ENCODE peak calls at places on chromosomes 12 and 14, in nine cellular contexts. One of them, this sample, is unnamed.

GRCh38 chr12:14540801-14541462 is 26.8 kb downstream of the PLBD1 start:
- DNase-seq in amniotic stem cell: no peak
- DNase-seq in brain pericyte: no peak
- DNase-seq in stimulated activated CD4-positive, alpha-beta T cell treated with anti-CD3 and anti-CD28 coated beads, Interleukin-2, amount 100 ng/mL, for 48 hours: no peak
- DNase-seq in HEK293T: no peak
- DNase-seq in mesendoderm: no peak
- DNase-seq in PC-9: no peak
- DNase-seq in smooth muscle cell of the brain vasculature: no peak
- DNase-seq in foreskin melanocyte: peak
- DNase-seq in this sample: no peak

GRCh38 chr14:49196327-49196726 is 389.9 kb downstream of the RPS29 start:
- DNase-seq in stimulated activated CD4-positive, alpha-beta T cell treated with anti-CD3 and anti-CD28 coated beads, Interleukin-2, amount 100 ng/mL, for 48 hours: no peak
- DNase-seq in HEK293T: no peak
- DNase-seq in foreskin melanocyte: no peak
- DNase-seq in brain pericyte: no peak
- DNase-seq in PC-9: no peak
- DNase-seq in mesendoderm: no peak
- DNase-seq in smooth muscle cell of the brain vasculature: no peak
- DNase-seq in amniotic stem cell: no peak
- DNase-seq in this sample: no peak

GRCh38 chr14:101844219-101844618 is 82.7 kb downstream of the PPP2R5C start:
- DNase-seq in brain pericyte: no peak
- DNase-seq in stimulated activated CD4-positive, alpha-beta T cell treated with anti-CD3 and anti-CD28 coated beads, Interleukin-2, amount 100 ng/mL, for 48 hours: no peak
- DNase-seq in amniotic stem cell: no peak
- DNase-seq in mesendoderm: no peak
- DNase-seq in smooth muscle cell of the brain vasculature: no peak
- DNase-seq in foreskin melanocyte: no peak
- DNase-seq in PC-9: no peak
- DNase-seq in HEK293T: no peak
- DNase-seq in this sample: no peak

GRCh38 chr12:106132175-106133135 is 6.3 kb downstream of the NUAK1 start:
- DNase-seq in stimulated activated CD4-positive, alpha-beta T cell treated with anti-CD3 and anti-CD28 coated beads, Interleukin-2, amount 100 ng/mL, for 48 hours: no peak
- DNase-seq in PC-9: no peak
- DNase-seq in mesendoderm: peak
- DNase-seq in brain pericyte: no peak
- DNase-seq in foreskin melanocyte: no peak
- DNase-seq in HEK293T: no peak
- DNase-seq in amniotic stem cell: no peak
- DNase-seq in smooth muscle cell of the brain vasculature: no peak
- DNase-seq in this sample: no peak

GRCh38 chr12:6647083-6647604 is at the start of gene ACRBP:
- DNase-seq in brain pericyte: no peak
- DNase-seq in HEK293T: no peak
- DNase-seq in amniotic stem cell: no peak
- DNase-seq in stimulated activated CD4-positive, alpha-beta T cell treated with anti-CD3 and anti-CD28 coated beads, Interleukin-2, amount 100 ng/mL, for 48 hours: peak
- DNase-seq in PC-9: no peak
- DNase-seq in foreskin melanocyte: peak
- DNase-seq in mesendoderm: peak
- DNase-seq in smooth muscle cell of the brain vasculature: no peak
- DNase-seq in this sample: peak

GRCh38 chr12:24931666-24932405 is 17.1 kb downstream of the BCAT1 start:
- DNase-seq in amniotic stem cell: no peak
- DNase-seq in smooth muscle cell of the brain vasculature: no peak
- DNase-seq in brain pericyte: no peak
- DNase-seq in PC-9: no peak
- DNase-seq in mesendoderm: no peak
- DNase-seq in stimulated activated CD4-positive, alpha-beta T cell treated with anti-CD3 and anti-CD28 coated beads, Interleukin-2, amount 100 ng/mL, for 48 hours: no peak
- DNase-seq in HEK293T: no peak
- DNase-seq in foreskin melanocyte: no peak
- DNase-seq in this sample: no peak

GRCh38 chr12:11649413-11650278 is at the start of gene ETV6:
- DNase-seq in stimulated activated CD4-positive, alpha-beta T cell treated with anti-CD3 and anti-CD28 coated beads, Interleukin-2, amount 100 ng/mL, for 48 hours: peak
- DNase-seq in amniotic stem cell: peak
- DNase-seq in smooth muscle cell of the brain vasculature: peak
- DNase-seq in foreskin melanocyte: peak
- DNase-seq in PC-9: peak
- DNase-seq in HEK293T: peak
- DNase-seq in brain pericyte: peak
- DNase-seq in mesendoderm: peak
- DNase-seq in this sample: peak

GRCh38 chr14:96167224-96168148 is 37.2 kb upstream of the BDKRB2 start:
- DNase-seq in smooth muscle cell of the brain vasculature: no peak
- DNase-seq in HEK293T: no peak
- DNase-seq in PC-9: peak
- DNase-seq in foreskin melanocyte: peak
- DNase-seq in amniotic stem cell: peak
- DNase-seq in stimulated activated CD4-positive, alpha-beta T cell treated with anti-CD3 and anti-CD28 coated beads, Interleukin-2, amount 100 ng/mL, for 48 hours: no peak
- DNase-seq in mesendoderm: peak
- DNase-seq in brain pericyte: no peak
- DNase-seq in this sample: no peak

GRCh38 chr12:104090685-104091084 is 26.4 kb downstream of the HCFC2 start:
- DNase-seq in mesendoderm: peak
- DNase-seq in stimulated activated CD4-positive, alpha-beta T cell treated with anti-CD3 and anti-CD28 coated beads, Interleukin-2, amount 100 ng/mL, for 48 hours: no peak
- DNase-seq in brain pericyte: no peak
- DNase-seq in foreskin melanocyte: no peak
- DNase-seq in HEK293T: no peak
- DNase-seq in amniotic stem cell: no peak
- DNase-seq in smooth muscle cell of the brain vasculature: no peak
- DNase-seq in PC-9: no peak
- DNase-seq in this sample: no peak

GRCh38 chr14:68790656-68791077 is 2.2 kb downstream of the ZFP36L1 start:
- DNase-seq in smooth muscle cell of the brain vasculature: no peak
- DNase-seq in stimulated activated CD4-positive, alpha-beta T cell treated with anti-CD3 and anti-CD28 coated beads, Interleukin-2, amount 100 ng/mL, for 48 hours: peak
- DNase-seq in HEK293T: no peak
- DNase-seq in mesendoderm: peak
- DNase-seq in foreskin melanocyte: no peak
- DNase-seq in amniotic stem cell: no peak
- DNase-seq in PC-9: no peak
- DNase-seq in brain pericyte: no peak
- DNase-seq in this sample: peak

GRCh38 chr12:77723308-77723707 is 107.4 kb upstream of the NAV3 start:
- DNase-seq in mesendoderm: no peak
- DNase-seq in smooth muscle cell of the brain vasculature: no peak
- DNase-seq in brain pericyte: no peak
- DNase-seq in PC-9: no peak
- DNase-seq in stimulated activated CD4-positive, alpha-beta T cell treated with anti-CD3 and anti-CD28 coated beads, Interleukin-2, amount 100 ng/mL, for 48 hours: no peak
- DNase-seq in amniotic stem cell: no peak
- DNase-seq in HEK293T: no peak
- DNase-seq in foreskin melanocyte: no peak
- DNase-seq in this sample: no peak

GRCh38 chr14:77882098-77882497 is 82.2 kb downstream of the ADCK1 start:
- DNase-seq in brain pericyte: no peak
- DNase-seq in mesendoderm: no peak
- DNase-seq in HEK293T: no peak
- DNase-seq in amniotic stem cell: no peak
- DNase-seq in PC-9: no peak
- DNase-seq in stimulated activated CD4-positive, alpha-beta T cell treated with anti-CD3 and anti-CD28 coated beads, Interleukin-2, amount 100 ng/mL, for 48 hours: no peak
- DNase-seq in smooth muscle cell of the brain vasculature: no peak
- DNase-seq in foreskin melanocyte: no peak
- DNase-seq in this sample: no peak

GRCh38 chr12:94185801-94186200 is 37.4 kb downstream of the PLXNC1 start:
- DNase-seq in HEK293T: no peak
- DNase-seq in stimulated activated CD4-positive, alpha-beta T cell treated with anti-CD3 and anti-CD28 coated beads, Interleukin-2, amount 100 ng/mL, for 48 hours: no peak
- DNase-seq in PC-9: no peak
- DNase-seq in brain pericyte: no peak
- DNase-seq in mesendoderm: no peak
- DNase-seq in smooth muscle cell of the brain vasculature: no peak
- DNase-seq in foreskin melanocyte: no peak
- DNase-seq in amniotic stem cell: no peak
- DNase-seq in this sample: no peak

GRCh38 chr12:12121022-12121421 is 50.3 kb downstream of the BCL2L14 start:
- DNase-seq in stimulated activated CD4-positive, alpha-beta T cell treated with anti-CD3 and anti-CD28 coated beads, Interleukin-2, amount 100 ng/mL, for 48 hours: no peak
- DNase-seq in smooth muscle cell of the brain vasculature: no peak
- DNase-seq in mesendoderm: no peak
- DNase-seq in foreskin melanocyte: no peak
- DNase-seq in amniotic stem cell: no peak
- DNase-seq in HEK293T: no peak
- DNase-seq in brain pericyte: no peak
- DNase-seq in PC-9: no peak
- DNase-seq in this sample: no peak

GRCh38 chr12:56377310-56377988 is 14.8 kb upstream of the APOF start:
- DNase-seq in foreskin melanocyte: no peak
- DNase-seq in brain pericyte: no peak
- DNase-seq in stimulated activated CD4-positive, alpha-beta T cell treated with anti-CD3 and anti-CD28 coated beads, Interleukin-2, amount 100 ng/mL, for 48 hours: no peak
- DNase-seq in mesendoderm: peak
- DNase-seq in HEK293T: no peak
- DNase-seq in amniotic stem cell: no peak
- DNase-seq in smooth muscle cell of the brain vasculature: no peak
- DNase-seq in PC-9: no peak
- DNase-seq in this sample: no peak

GRCh38 chr12:63805704-63806672 is 26.3 kb downstream of the RXYLT1 start:
- DNase-seq in foreskin melanocyte: peak
- DNase-seq in HEK293T: no peak
- DNase-seq in mesendoderm: no peak
- DNase-seq in smooth muscle cell of the brain vasculature: no peak
- DNase-seq in PC-9: peak
- DNase-seq in brain pericyte: no peak
- DNase-seq in stimulated activated CD4-positive, alpha-beta T cell treated with anti-CD3 and anti-CD28 coated beads, Interleukin-2, amount 100 ng/mL, for 48 hours: no peak
- DNase-seq in amniotic stem cell: no peak
- DNase-seq in this sample: no peak

GRCh38 chr12:39685854-39686608 is 66.4 kb upstream of the ABCD2 start:
- DNase-seq in stimulated activated CD4-positive, alpha-beta T cell treated with anti-CD3 and anti-CD28 coated beads, Interleukin-2, amount 100 ng/mL, for 48 hours: no peak
- DNase-seq in mesendoderm: peak
- DNase-seq in PC-9: no peak
- DNase-seq in brain pericyte: no peak
- DNase-seq in amniotic stem cell: no peak
- DNase-seq in smooth muscle cell of the brain vasculature: no peak
- DNase-seq in HEK293T: no peak
- DNase-seq in foreskin melanocyte: no peak
- DNase-seq in this sample: no peak

GRCh38 chr12:15982471-15982870 is 71.3 kb downstream of the DERA start:
- DNase-seq in stimulated activated CD4-positive, alpha-beta T cell treated with anti-CD3 and anti-CD28 coated beads, Interleukin-2, amount 100 ng/mL, for 48 hours: no peak
- DNase-seq in amniotic stem cell: no peak
- DNase-seq in smooth muscle cell of the brain vasculature: no peak
- DNase-seq in mesendoderm: peak
- DNase-seq in brain pericyte: no peak
- DNase-seq in HEK293T: peak
- DNase-seq in PC-9: peak
- DNase-seq in foreskin melanocyte: peak
- DNase-seq in this sample: no peak

GRCh38 chr12:253116-253831 is 9.4 kb downstream of the SLC6A13 start:
- DNase-seq in mesendoderm: no peak
- DNase-seq in brain pericyte: no peak
- DNase-seq in amniotic stem cell: no peak
- DNase-seq in stimulated activated CD4-positive, alpha-beta T cell treated with anti-CD3 and anti-CD28 coated beads, Interleukin-2, amount 100 ng/mL, for 48 hours: no peak
- DNase-seq in PC-9: no peak
- DNase-seq in foreskin melanocyte: no peak
- DNase-seq in smooth muscle cell of the brain vasculature: no peak
- DNase-seq in HEK293T: no peak
- DNase-seq in this sample: no peak

GRCh38 chr12:60704171-60704914 is 1108.5 kb downstream of the SLC16A7 start:
- DNase-seq in smooth muscle cell of the brain vasculature: no peak
- DNase-seq in brain pericyte: no peak
- DNase-seq in foreskin melanocyte: no peak
- DNase-seq in PC-9: no peak
- DNase-seq in amniotic stem cell: no peak
- DNase-seq in HEK293T: no peak
- DNase-seq in stimulated activated CD4-positive, alpha-beta T cell treated with anti-CD3 and anti-CD28 coated beads, Interleukin-2, amount 100 ng/mL, for 48 hours: no peak
- DNase-seq in mesendoderm: no peak
- DNase-seq in this sample: no peak

GRCh38 chr14:34075826-34076225 is 125.0 kb upstream of the EGLN3 start:
- DNase-seq in HEK293T: no peak
- DNase-seq in brain pericyte: no peak
- DNase-seq in amniotic stem cell: no peak
- DNase-seq in PC-9: no peak
- DNase-seq in smooth muscle cell of the brain vasculature: no peak
- DNase-seq in foreskin melanocyte: peak
- DNase-seq in stimulated activated CD4-positive, alpha-beta T cell treated with anti-CD3 and anti-CD28 coated beads, Interleukin-2, amount 100 ng/mL, for 48 hours: no peak
- DNase-seq in mesendoderm: no peak
- DNase-seq in this sample: no peak

GRCh38 chr12:72011374-72011773 is 72.7 kb downstream of the TPH2 start:
- DNase-seq in brain pericyte: no peak
- DNase-seq in PC-9: no peak
- DNase-seq in stimulated activated CD4-positive, alpha-beta T cell treated with anti-CD3 and anti-CD28 coated beads, Interleukin-2, amount 100 ng/mL, for 48 hours: no peak
- DNase-seq in HEK293T: no peak
- DNase-seq in smooth muscle cell of the brain vasculature: no peak
- DNase-seq in amniotic stem cell: no peak
- DNase-seq in mesendoderm: no peak
- DNase-seq in foreskin melanocyte: no peak
- DNase-seq in this sample: no peak

GRCh38 chr12:63302269-63302940 is 151.4 kb upstream of the AVPR1A start:
- DNase-seq in HEK293T: no peak
- DNase-seq in stimulated activated CD4-positive, alpha-beta T cell treated with anti-CD3 and anti-CD28 coated beads, Interleukin-2, amount 100 ng/mL, for 48 hours: no peak
- DNase-seq in amniotic stem cell: no peak
- DNase-seq in PC-9: no peak
- DNase-seq in foreskin melanocyte: peak
- DNase-seq in smooth muscle cell of the brain vasculature: no peak
- DNase-seq in mesendoderm: peak
- DNase-seq in brain pericyte: no peak
- DNase-seq in this sample: no peak

GRCh38 chr14:96792003-96792402 is 5.2 kb upstream of the VRK1 start:
- DNase-seq in stimulated activated CD4-positive, alpha-beta T cell treated with anti-CD3 and anti-CD28 coated beads, Interleukin-2, amount 100 ng/mL, for 48 hours: no peak
- DNase-seq in smooth muscle cell of the brain vasculature: no peak
- DNase-seq in PC-9: no peak
- DNase-seq in brain pericyte: no peak
- DNase-seq in amniotic stem cell: no peak
- DNase-seq in HEK293T: no peak
- DNase-seq in mesendoderm: no peak
- DNase-seq in foreskin melanocyte: no peak
- DNase-seq in this sample: no peak

GRCh38 chr12:93912086-93912733 is 235.0 kb downstream of the CRADD start:
- DNase-seq in stimulated activated CD4-positive, alpha-beta T cell treated with anti-CD3 and anti-CD28 coated beads, Interleukin-2, amount 100 ng/mL, for 48 hours: no peak
- DNase-seq in foreskin melanocyte: no peak
- DNase-seq in PC-9: no peak
- DNase-seq in HEK293T: no peak
- DNase-seq in mesendoderm: no peak
- DNase-seq in amniotic stem cell: no peak
- DNase-seq in brain pericyte: no peak
- DNase-seq in smooth muscle cell of the brain vasculature: no peak
- DNase-seq in this sample: no peak

GRCh38 chr12:106078358-106079025 is 60.3 kb downstream of the NUAK1 start:
- DNase-seq in amniotic stem cell: no peak
- DNase-seq in foreskin melanocyte: no peak
- DNase-seq in PC-9: no peak
- DNase-seq in stimulated activated CD4-positive, alpha-beta T cell treated with anti-CD3 and anti-CD28 coated beads, Interleukin-2, amount 100 ng/mL, for 48 hours: no peak
- DNase-seq in mesendoderm: no peak
- DNase-seq in HEK293T: no peak
- DNase-seq in brain pericyte: no peak
- DNase-seq in smooth muscle cell of the brain vasculature: no peak
- DNase-seq in this sample: no peak

GRCh38 chr12:122730215-122731014 is at the start of gene HCAR1:
- DNase-seq in PC-9: peak
- DNase-seq in smooth muscle cell of the brain vasculature: peak
- DNase-seq in brain pericyte: peak
- DNase-seq in stimulated activated CD4-positive, alpha-beta T cell treated with anti-CD3 and anti-CD28 coated beads, Interleukin-2, amount 100 ng/mL, for 48 hours: peak
- DNase-seq in mesendoderm: peak
- DNase-seq in foreskin melanocyte: no peak
- DNase-seq in HEK293T: no peak
- DNase-seq in amniotic stem cell: no peak
- DNase-seq in this sample: peak

GRCh38 chr14:87877877-87878276 is 115.1 kb downstream of the GALC start:
- DNase-seq in amniotic stem cell: no peak
- DNase-seq in mesendoderm: no peak
- DNase-seq in HEK293T: no peak
- DNase-seq in brain pericyte: no peak
- DNase-seq in stimulated activated CD4-positive, alpha-beta T cell treated with anti-CD3 and anti-CD28 coated beads, Interleukin-2, amount 100 ng/mL, for 48 hours: no peak
- DNase-seq in foreskin melanocyte: no peak
- DNase-seq in smooth muscle cell of the brain vasculature: no peak
- DNase-seq in PC-9: no peak
- DNase-seq in this sample: no peak

GRCh38 chr12:128830505-128830893 is 6.7 kb upstream of the SLC15A4 start:
- DNase-seq in mesendoderm: no peak
- DNase-seq in smooth muscle cell of the brain vasculature: no peak
- DNase-seq in PC-9: no peak
- DNase-seq in foreskin melanocyte: no peak
- DNase-seq in HEK293T: no peak
- DNase-seq in amniotic stem cell: no peak
- DNase-seq in stimulated activated CD4-positive, alpha-beta T cell treated with anti-CD3 and anti-CD28 coated beads, Interleukin-2, amount 100 ng/mL, for 48 hours: no peak
- DNase-seq in brain pericyte: no peak
- DNase-seq in this sample: no peak

GRCh38 chr12:100234591-100235304 is 32.1 kb downstream of the DEPDC4 start:
- DNase-seq in mesendoderm: peak
- DNase-seq in PC-9: peak
- DNase-seq in amniotic stem cell: no peak
- DNase-seq in HEK293T: peak
- DNase-seq in brain pericyte: peak
- DNase-seq in smooth muscle cell of the brain vasculature: peak
- DNase-seq in foreskin melanocyte: peak
- DNase-seq in stimulated activated CD4-positive, alpha-beta T cell treated with anti-CD3 and anti-CD28 coated beads, Interleukin-2, amount 100 ng/mL, for 48 hours: no peak
- DNase-seq in this sample: no peak

GRCh38 chr14:52342849-52343606 is 28.9 kb downstream of the PTGER2 start:
- DNase-seq in foreskin melanocyte: no peak
- DNase-seq in amniotic stem cell: no peak
- DNase-seq in mesendoderm: peak
- DNase-seq in HEK293T: no peak
- DNase-seq in stimulated activated CD4-positive, alpha-beta T cell treated with anti-CD3 and anti-CD28 coated beads, Interleukin-2, amount 100 ng/mL, for 48 hours: no peak
- DNase-seq in PC-9: no peak
- DNase-seq in brain pericyte: no peak
- DNase-seq in smooth muscle cell of the brain vasculature: no peak
- DNase-seq in this sample: no peak